ENCODE peak calls at places on chromosomes 12 and 14, in four cellular contexts. One of them, this sample, is unnamed. For H3K27me3, the result is how much of the 10 kb centered on the place peaks cover.

GRCh38 chr12:124396544-124397398 is 101.9 kb downstream of the RFLNA start:
- DNase-seq in HL-60: no peak
- DNase-seq in effector memory CD4-positive, alpha-beta T cell: no peak
- DNase-seq in tibial artery: peak
- DNase-seq in this sample: no peak

GRCh38 chr12:30877110-30877875 is 49.3 kb upstream of the TSPAN11 start:
- DNase-seq in HL-60: no peak
- DNase-seq in effector memory CD4-positive, alpha-beta T cell: no peak
- DNase-seq in tibial artery: no peak
- DNase-seq in this sample: peak

GRCh38 chr12:98422359-98422758 is 93.0 kb upstream of the TMPO start:
- DNase-seq in HL-60: no peak
- DNase-seq in effector memory CD4-positive, alpha-beta T cell: no peak
- DNase-seq in tibial artery: no peak
- DNase-seq in this sample: peak

GRCh38 chr14:106822905-106823304 is 1296.5 kb downstream of the TMEM121 start:
- DNase-seq in HL-60: no peak
- DNase-seq in effector memory CD4-positive, alpha-beta T cell: no peak
- DNase-seq in tibial artery: no peak
- DNase-seq in this sample: peak

GRCh38 chr12:65492997-65493892 is 214.8 kb downstream of the MSRB3 start:
- DNase-seq in HL-60: no peak
- DNase-seq in effector memory CD4-positive, alpha-beta T cell: no peak
- DNase-seq in tibial artery: no peak
- DNase-seq in this sample: no peak

GRCh38 chr12:64583395-64584172 is 26.7 kb upstream of the RASSF3 start:
- DNase-seq in HL-60: no peak
- DNase-seq in effector memory CD4-positive, alpha-beta T cell: no peak
- DNase-seq in tibial artery: no peak
- DNase-seq in this sample: no peak

GRCh38 chr14:25042362-25043299 is 7.3 kb downstream of the STXBP6 start:
- DNase-seq in HL-60: no peak
- DNase-seq in effector memory CD4-positive, alpha-beta T cell: no peak
- DNase-seq in tibial artery: no peak
- DNase-seq in this sample: no peak

GRCh38 chr12:98646165-98646764 is 1.2 kb downstream of the APAF1 start:
- DNase-seq in HL-60: no peak
- DNase-seq in effector memory CD4-positive, alpha-beta T cell: no peak
- DNase-seq in tibial artery: no peak
- DNase-seq in this sample: no peak

GRCh38 chr12:8609061-8609570 is 3.5 kb downstream of the AICDA start:
- DNase-seq in HL-60: no peak
- DNase-seq in effector memory CD4-positive, alpha-beta T cell: no peak
- DNase-seq in tibial artery: no peak
- DNase-seq in this sample: no peak

GRCh38 chr12:44053550-44054243 is 217.8 kb downstream of the TMEM117 start:
- DNase-seq in HL-60: no peak
- DNase-seq in effector memory CD4-positive, alpha-beta T cell: no peak
- DNase-seq in tibial artery: no peak
- DNase-seq in this sample: no peak

GRCh38 chr12:6603095-6603567 is 4.0 kb downstream of the CHD4 start:
- DNase-seq in HL-60: no peak
- DNase-seq in effector memory CD4-positive, alpha-beta T cell: peak
- DNase-seq in tibial artery: peak
- DNase-seq in this sample: no peak
- H3K27ac ChIP-seq in HL-60: peak
- H3K27ac ChIP-seq in effector memory CD4-positive, alpha-beta T cell: peak
- H3K27ac ChIP-seq in tibial artery: peak
- H3K27ac ChIP-seq in this sample: peak

DNA sequence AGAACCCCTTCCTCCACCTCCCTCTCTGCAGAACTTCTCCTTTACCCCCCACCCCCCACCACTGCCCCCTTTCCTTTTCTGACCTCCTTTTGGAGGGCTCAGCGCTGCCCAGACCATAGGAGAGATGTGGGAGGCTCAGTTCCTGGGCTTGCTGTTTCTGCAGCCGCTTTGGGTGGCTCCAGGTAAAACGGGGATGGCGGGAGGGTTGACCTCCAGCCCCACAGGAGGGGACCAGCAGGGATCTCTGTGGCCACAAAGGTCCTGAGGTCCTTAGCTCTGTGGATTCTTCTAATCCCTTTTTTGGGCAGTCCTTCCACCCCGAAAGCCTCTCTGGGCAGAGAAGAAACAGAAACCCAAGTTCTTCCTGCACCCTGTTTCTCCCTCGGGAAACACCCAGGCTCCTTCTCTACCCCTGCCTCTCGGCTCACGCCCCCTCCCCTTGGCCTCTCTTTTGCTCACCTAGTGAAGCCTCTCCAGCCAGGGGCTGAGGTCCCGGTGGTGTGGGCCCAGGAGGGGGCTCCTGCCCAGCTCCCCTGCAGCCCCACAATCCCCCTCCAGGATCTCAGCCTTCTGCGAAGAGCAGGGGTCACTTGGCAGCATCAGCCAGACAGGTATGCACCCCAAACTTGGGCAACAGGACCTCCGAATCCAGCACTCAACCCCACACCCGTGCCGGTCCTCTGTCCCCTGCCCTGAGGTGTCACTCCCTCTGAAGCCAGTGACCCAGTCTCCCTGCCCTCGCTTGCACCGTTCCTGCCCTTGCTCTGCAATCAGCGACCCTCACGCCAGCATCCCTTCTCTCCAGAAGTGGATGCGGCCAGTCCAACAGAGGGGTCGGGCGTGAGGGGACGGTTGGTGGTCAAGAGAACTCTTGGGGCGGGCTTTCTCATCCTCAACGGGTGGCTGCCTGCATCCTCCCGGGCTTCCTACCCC is 675 bp downstream of the LAG3 start:
- DNase-seq in HL-60: no peak
- DNase-seq in effector memory CD4-positive, alpha-beta T cell: no peak
- DNase-seq in tibial artery: no peak
- DNase-seq in this sample: no peak
- H3K4me3 ChIP-seq in HL-60: no peak
- H3K4me3 ChIP-seq in effector memory CD4-positive, alpha-beta T cell: peak
- H3K4me3 ChIP-seq in tibial artery: no peak
- H3K4me3 ChIP-seq in this sample: peak

DNA sequence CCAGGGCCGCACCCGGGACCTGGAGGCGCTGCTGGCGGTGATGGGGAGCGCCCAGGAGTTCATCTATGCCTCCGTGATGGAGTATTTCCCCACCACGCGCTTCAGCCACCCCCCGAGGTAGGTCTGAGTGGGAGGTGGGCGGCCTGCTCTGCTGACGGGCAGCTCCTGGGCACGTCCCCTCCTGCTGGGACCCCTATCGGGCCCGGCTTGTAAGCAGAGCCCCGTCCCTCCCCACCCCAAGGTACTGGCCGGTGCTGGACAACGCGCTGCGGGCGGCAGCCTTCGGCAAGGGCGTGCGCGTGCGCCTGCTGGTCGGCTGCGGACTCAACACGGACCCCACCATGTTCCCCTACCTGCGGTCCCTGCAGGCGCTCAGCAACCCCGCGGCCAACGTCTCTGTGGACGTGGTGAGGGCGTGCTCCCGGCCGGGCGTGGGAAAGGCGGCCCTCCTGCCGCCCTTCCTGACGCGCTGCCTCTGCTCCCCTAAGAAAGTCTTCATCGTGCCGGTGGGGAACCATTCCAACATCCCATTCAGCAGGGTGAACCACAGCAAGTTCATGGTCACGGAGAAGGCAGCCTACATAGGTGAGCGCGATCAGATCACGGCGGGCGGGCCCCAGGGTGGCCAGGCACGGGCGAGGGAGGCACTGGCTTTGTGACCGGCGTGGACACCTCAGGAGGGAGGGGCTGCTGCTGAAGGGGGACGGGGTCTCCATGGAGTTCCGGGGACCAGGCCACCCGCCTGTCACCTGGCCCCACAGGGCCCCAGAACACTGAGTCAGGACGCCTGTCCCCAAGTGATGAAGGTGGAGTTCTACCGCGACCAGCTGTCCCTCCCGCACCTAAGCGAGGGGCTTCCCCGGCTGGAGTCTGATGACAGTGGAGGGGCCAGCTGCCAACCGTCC is 7.3 kb downstream of the PLD4 start:
- DNase-seq in HL-60: no peak
- DNase-seq in effector memory CD4-positive, alpha-beta T cell: no peak
- DNase-seq in tibial artery: peak
- DNase-seq in this sample: no peak
- H3K27me3 ChIP-seq in HL-60: under half
- H3K27me3 ChIP-seq in effector memory CD4-positive, alpha-beta T cell: under half
- H3K27me3 ChIP-seq in tibial artery: under half
- H3K27me3 ChIP-seq in this sample: under half

GRCh38 chr14:100308112-100308792 is 2.0 kb upstream of the SLC25A29 start:
- DNase-seq in HL-60: no peak
- DNase-seq in effector memory CD4-positive, alpha-beta T cell: no peak
- DNase-seq in tibial artery: no peak
- DNase-seq in this sample: no peak
- H3K27ac ChIP-seq in HL-60: peak
- H3K27ac ChIP-seq in effector memory CD4-positive, alpha-beta T cell: no peak
- H3K27ac ChIP-seq in tibial artery: no peak
- H3K27ac ChIP-seq in this sample: no peak